ENCODE peak calls at places on chromosomes 13 and 19, in six cellular contexts. One of them, this sample, is unnamed.
A peak's percentile ranks its signal among the peaks of the same experiment; 100 is the strongest.

GRCh38 chr13:38348890-38349289 is 761 bp upstream of the UFM1 start:
- DNase-seq in stimulated activated CD4-positive, alpha-beta T cell treated with anti-CD3 and anti-CD28 coated beads, Interleukin-1b, Interleukin-23, amount 100 ng/mL, for 1 hour: no peak
- DNase-seq in RPMI7951: peak; percentile 20
- DNase-seq in NCI-H1105 treated with DMSO at 0.1 percent for 48 hours: no peak
- DNase-seq in ELR: peak; percentile 64
- DNase-seq in right lobe of liver: no peak
- DNase-seq in this sample: no peak

GRCh38 chr13:111337206-111337605 is 16.8 kb downstream of the TEX29 start:
- DNase-seq in ELR: peak; percentile 95
- DNase-seq in NCI-H1105 treated with DMSO at 0.1 percent for 48 hours: no peak
- DNase-seq in RPMI7951: peak; percentile 91
- DNase-seq in right lobe of liver: no peak
- DNase-seq in stimulated activated CD4-positive, alpha-beta T cell treated with anti-CD3 and anti-CD28 coated beads, Interleukin-1b, Interleukin-23, amount 100 ng/mL, for 1 hour: no peak
- DNase-seq in this sample: no peak

GRCh38 chr13:24038846-24039330 is 121.6 kb upstream of the SPATA13 start:
- DNase-seq in RPMI7951: peak; percentile 46
- DNase-seq in ELR: peak; percentile 37
- DNase-seq in stimulated activated CD4-positive, alpha-beta T cell treated with anti-CD3 and anti-CD28 coated beads, Interleukin-1b, Interleukin-23, amount 100 ng/mL, for 1 hour: no peak
- DNase-seq in NCI-H1105 treated with DMSO at 0.1 percent for 48 hours: no peak
- DNase-seq in right lobe of liver: no peak
- DNase-seq in this sample: no peak

GRCh38 chr13:98927954-98928927 is 49.6 kb downstream of the DOCK9 start:
- DNase-seq in right lobe of liver: no peak
- DNase-seq in RPMI7951: no peak
- DNase-seq in stimulated activated CD4-positive, alpha-beta T cell treated with anti-CD3 and anti-CD28 coated beads, Interleukin-1b, Interleukin-23, amount 100 ng/mL, for 1 hour: no peak
- DNase-seq in ELR: peak; percentile 11
- DNase-seq in NCI-H1105 treated with DMSO at 0.1 percent for 48 hours: no peak
- DNase-seq in this sample: no peak

GRCh38 chr13:31007392-31007791 is 74.9 kb downstream of the TEX26 start:
- DNase-seq in stimulated activated CD4-positive, alpha-beta T cell treated with anti-CD3 and anti-CD28 coated beads, Interleukin-1b, Interleukin-23, amount 100 ng/mL, for 1 hour: no peak
- DNase-seq in ELR: no peak
- DNase-seq in RPMI7951: no peak
- DNase-seq in right lobe of liver: no peak
- DNase-seq in NCI-H1105 treated with DMSO at 0.1 percent for 48 hours: no peak
- DNase-seq in this sample: no peak

GRCh38 chr19:45876161-45876410 is 9.9 kb downstream of the IRF2BP1 start:
- DNase-seq in stimulated activated CD4-positive, alpha-beta T cell treated with anti-CD3 and anti-CD28 coated beads, Interleukin-1b, Interleukin-23, amount 100 ng/mL, for 1 hour: no peak
- DNase-seq in RPMI7951: no peak
- DNase-seq in NCI-H1105 treated with DMSO at 0.1 percent for 48 hours: no peak
- DNase-seq in ELR: no peak
- DNase-seq in right lobe of liver: no peak
- DNase-seq in this sample: no peak

GRCh38 chr19:50464348-50464747 is 12.0 kb upstream of the EMC10 start:
- DNase-seq in NCI-H1105 treated with DMSO at 0.1 percent for 48 hours: no peak
- DNase-seq in stimulated activated CD4-positive, alpha-beta T cell treated with anti-CD3 and anti-CD28 coated beads, Interleukin-1b, Interleukin-23, amount 100 ng/mL, for 1 hour: no peak
- DNase-seq in ELR: no peak
- DNase-seq in RPMI7951: no peak
- DNase-seq in right lobe of liver: no peak
- DNase-seq in this sample: no peak

GRCh38 chr19:38514812-38515633 is 81.5 kb downstream of the RYR1 start:
- DNase-seq in RPMI7951: peak; percentile 48
- DNase-seq in right lobe of liver: peak; percentile 66
- DNase-seq in stimulated activated CD4-positive, alpha-beta T cell treated with anti-CD3 and anti-CD28 coated beads, Interleukin-1b, Interleukin-23, amount 100 ng/mL, for 1 hour: peak; percentile 65
- DNase-seq in NCI-H1105 treated with DMSO at 0.1 percent for 48 hours: peak; percentile 40
- DNase-seq in ELR: peak; percentile 54
- DNase-seq in this sample: peak; percentile 86

GRCh38 chr13:112172017-112172416 is 105.1 kb downstream of the SOX1 start:
- DNase-seq in stimulated activated CD4-positive, alpha-beta T cell treated with anti-CD3 and anti-CD28 coated beads, Interleukin-1b, Interleukin-23, amount 100 ng/mL, for 1 hour: no peak
- DNase-seq in ELR: no peak
- DNase-seq in RPMI7951: no peak
- DNase-seq in NCI-H1105 treated with DMSO at 0.1 percent for 48 hours: no peak
- DNase-seq in right lobe of liver: no peak
- DNase-seq in this sample: no peak